ENCODE peak calls at places on chromosomes 3 and 15, in four cellular contexts. One of them, this sample, is unnamed. For H3K4me1, the result is how much of the 10 kb centered on the place peaks cover.

GRCh38 chr3:160986060-160986459 is 119.1 kb downstream of the B3GALNT1 start:
- DNase-seq in GM12878: no peak
- DNase-seq in A549: no peak
- DNase-seq in K562: no peak
- DNase-seq in this sample: no peak

GRCh38 chr3:24550588-24550987 is 55.9 kb upstream of the THRB start:
- DNase-seq in GM12878: no peak
- DNase-seq in A549: peak
- DNase-seq in K562: no peak
- DNase-seq in this sample: no peak

GRCh38 chr15:48719668-48720067 is 74.2 kb upstream of the FBN1 start:
- DNase-seq in GM12878: no peak
- DNase-seq in A549: no peak
- DNase-seq in K562: no peak
- DNase-seq in this sample: no peak

GRCh38 chr3:175965036-175965435 is 1105.9 kb downstream of the NAALADL2 start:
- DNase-seq in GM12878: no peak
- DNase-seq in A549: no peak
- DNase-seq in K562: no peak
- DNase-seq in this sample: no peak

GRCh38 chr3:10253731-10254130 is 5.5 kb downstream of the TATDN2 start:
- DNase-seq in GM12878: no peak
- DNase-seq in A549: no peak
- DNase-seq in K562: no peak
- DNase-seq in this sample: no peak

GRCh38 chr3:190616627-190617026 is 102.7 kb downstream of the IL1RAP start:
- DNase-seq in GM12878: no peak
- DNase-seq in A549: no peak
- DNase-seq in K562: no peak
- DNase-seq in this sample: no peak

GRCh38 chr3:161781381-161781780 is 284.8 kb downstream of the OTOL1 start:
- DNase-seq in GM12878: no peak
- DNase-seq in A549: no peak
- DNase-seq in K562: no peak
- DNase-seq in this sample: peak

GRCh38 chr3:36941658-36942057 is 3.2 kb downstream of the TRANK1 start:
- DNase-seq in GM12878: no peak
- DNase-seq in A549: no peak
- DNase-seq in K562: peak
- DNase-seq in this sample: no peak

GRCh38 chr15:82056900-82057825 is 11.3 kb upstream of the MEX3B start:
- DNase-seq in GM12878: no peak
- DNase-seq in A549: no peak
- DNase-seq in K562: no peak
- DNase-seq in this sample: no peak

GRCh38 chr15:95577911-95578310 is 752.6 kb upstream of the NR2F2 start:
- DNase-seq in GM12878: no peak
- DNase-seq in A549: no peak
- DNase-seq in K562: no peak
- DNase-seq in this sample: no peak

GRCh38 chr15:41559489-41560177 is 621 bp downstream of the TYRO3 start:
- DNase-seq in GM12878: no peak
- DNase-seq in A549: no peak
- DNase-seq in K562: peak
- DNase-seq in this sample: no peak

GRCh38 chr3:114557791-114558190 is 264.0 kb downstream of the TIGIT start:
- DNase-seq in GM12878: no peak
- DNase-seq in A549: no peak
- DNase-seq in K562: no peak
- DNase-seq in this sample: no peak
- TF ChIP-seq POLR2AphosphoS2 in GM12878: no peak
- TF ChIP-seq POLR2AphosphoS2 in A549: no peak
- TF ChIP-seq POLR2AphosphoS2 in K562: no peak
- TF ChIP-seq POLR2AphosphoS2 in this sample: no peak

DNA sequence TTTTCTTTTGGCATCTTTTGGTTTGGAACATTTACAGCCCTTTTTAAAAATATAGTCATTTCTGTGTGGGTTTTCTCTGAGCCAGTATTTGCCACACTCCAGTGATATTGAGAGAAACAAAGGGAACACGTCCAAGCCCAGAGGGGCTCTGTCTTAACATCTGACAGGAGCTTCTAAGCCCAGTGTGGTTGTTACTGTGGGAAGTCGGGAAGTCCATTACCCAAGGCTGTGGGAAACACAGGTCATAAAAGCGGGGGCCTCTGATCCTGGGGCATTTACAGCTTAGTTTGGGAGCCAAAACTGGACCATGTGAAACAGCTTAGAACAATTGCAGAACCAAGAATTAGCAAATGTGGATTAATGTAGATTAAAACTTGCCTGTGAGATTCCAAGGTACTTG is 123.0 kb downstream of the PTPRG start:
- DNase-seq in GM12878: no peak
- DNase-seq in A549: no peak
- DNase-seq in K562: no peak
- DNase-seq in this sample: no peak
- H3K4me1 ChIP-seq in GM12878: under half
- H3K4me1 ChIP-seq in A549: under half
- H3K4me1 ChIP-seq in K562: under half
- H3K4me1 ChIP-seq in this sample: under half

DNA sequence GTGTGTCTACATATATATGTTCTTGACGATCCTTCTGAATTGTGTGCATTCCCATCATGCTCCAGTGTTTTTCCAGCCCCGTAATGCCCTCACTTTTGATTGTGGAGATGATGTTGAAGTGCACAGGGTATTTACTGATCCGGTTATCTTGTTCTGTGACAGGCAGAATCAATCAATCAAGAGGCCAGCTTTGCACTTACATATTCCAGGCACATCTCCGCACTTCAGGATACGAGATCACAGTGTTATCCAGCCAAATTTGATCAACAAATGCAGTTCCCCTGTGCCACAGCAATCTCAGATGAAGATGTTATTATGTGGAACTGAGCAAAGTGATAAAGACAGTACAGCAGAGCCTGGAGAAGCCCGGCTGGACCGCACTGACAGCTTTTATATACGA is 416.7 kb downstream of the FOXP1 start:
- DNase-seq in GM12878: no peak
- DNase-seq in A549: no peak
- DNase-seq in K562: no peak
- DNase-seq in this sample: no peak
- TF ChIP-seq POLR2AphosphoS2 in GM12878: no peak
- TF ChIP-seq POLR2AphosphoS2 in A549: no peak
- TF ChIP-seq POLR2AphosphoS2 in K562: no peak
- TF ChIP-seq POLR2AphosphoS2 in this sample: no peak

GRCh38 chr15:74866090-74866489 is 7.1 kb downstream of the SCAMP2 start:
- DNase-seq in GM12878: no peak
- DNase-seq in A549: peak
- DNase-seq in K562: no peak
- DNase-seq in this sample: no peak
- H3K4me1 ChIP-seq in GM12878: under half
- H3K4me1 ChIP-seq in A549: half or more
- H3K4me1 ChIP-seq in K562: under half
- H3K4me1 ChIP-seq in this sample: half or more

GRCh38 chr15:56383011-56383410 is 17.8 kb downstream of the TEX9 start:
- DNase-seq in GM12878: no peak
- DNase-seq in A549: no peak
- DNase-seq in K562: no peak
- DNase-seq in this sample: no peak
- TF ChIP-seq POLR2AphosphoS2 in GM12878: no peak
- TF ChIP-seq POLR2AphosphoS2 in A549: no peak
- TF ChIP-seq POLR2AphosphoS2 in K562: no peak
- TF ChIP-seq POLR2AphosphoS2 in this sample: no peak

GRCh38 chr15:71440479-71441071 is 325.3 kb downstream of the THSD4 start:
- DNase-seq in GM12878: peak
- DNase-seq in A549: peak
- DNase-seq in K562: peak
- DNase-seq in this sample: peak

GRCh38 chr15:71443538-71443937 is 328.3 kb downstream of the THSD4 start:
- DNase-seq in GM12878: no peak
- DNase-seq in A549: peak
- DNase-seq in K562: peak
- DNase-seq in this sample: peak

GRCh38 chr15:71447328-71448250 is 332.3 kb downstream of the THSD4 start:
- DNase-seq in GM12878: no peak
- DNase-seq in A549: peak
- DNase-seq in K562: no peak
- DNase-seq in this sample: no peak

GRCh38 chr15:71444866-71445590 is 329.8 kb downstream of the THSD4 start:
- DNase-seq in GM12878: no peak
- DNase-seq in A549: peak
- DNase-seq in K562: no peak
- DNase-seq in this sample: peak

DNA sequence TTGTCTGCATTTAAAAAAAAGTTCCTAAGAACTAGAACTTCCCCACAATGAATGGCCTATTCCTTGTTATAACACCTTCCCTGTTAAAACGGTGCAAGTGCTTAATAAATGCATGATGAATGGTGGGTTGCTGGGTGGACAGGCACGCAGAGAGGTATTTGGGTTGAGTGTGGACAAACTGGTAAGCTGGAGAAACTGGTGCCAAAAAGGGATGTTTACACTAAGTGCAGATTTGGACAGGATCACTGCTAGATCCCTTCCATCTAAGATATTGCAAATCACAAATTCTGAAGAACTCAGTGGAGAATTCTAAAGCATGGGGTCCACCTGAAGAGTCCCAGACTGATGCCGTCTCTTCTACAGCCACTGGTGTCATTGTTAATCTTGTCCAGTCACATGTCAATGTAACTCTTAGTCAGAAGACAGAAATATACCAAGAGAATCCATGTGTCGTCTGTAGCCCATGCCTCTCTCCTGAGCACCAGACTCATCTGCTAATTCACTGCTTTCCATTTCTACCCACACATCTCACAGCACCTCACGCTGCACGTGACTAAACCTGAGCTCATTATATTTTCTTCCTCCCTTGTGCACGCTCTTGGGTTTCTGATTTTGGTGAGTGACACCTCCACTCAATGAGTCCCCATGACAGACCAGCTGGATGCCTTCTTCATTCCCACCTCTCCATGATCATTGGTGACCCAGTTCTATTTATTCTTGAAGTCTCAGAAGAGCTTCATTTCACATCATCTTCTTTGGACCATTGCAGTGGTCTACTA is 328.9 kb downstream of the THSD4 start:
- DNase-seq in GM12878: no peak
- DNase-seq in A549: no peak
- DNase-seq in K562: no peak
- DNase-seq in this sample: no peak
- H3K4me1 ChIP-seq in GM12878: under half
- H3K4me1 ChIP-seq in A549: half or more
- H3K4me1 ChIP-seq in K562: under half
- H3K4me1 ChIP-seq in this sample: under half

GRCh38 chr3:121545049-121545563 is 682 bp downstream of the POLQ start:
- DNase-seq in GM12878: no peak
- DNase-seq in A549: no peak
- DNase-seq in K562: peak
- DNase-seq in this sample: no peak
- TF ChIP-seq POLR2AphosphoS2 in GM12878: no peak
- TF ChIP-seq POLR2AphosphoS2 in A549: no peak
- TF ChIP-seq POLR2AphosphoS2 in K562: no peak
- TF ChIP-seq POLR2AphosphoS2 in this sample: no peak

DNA sequence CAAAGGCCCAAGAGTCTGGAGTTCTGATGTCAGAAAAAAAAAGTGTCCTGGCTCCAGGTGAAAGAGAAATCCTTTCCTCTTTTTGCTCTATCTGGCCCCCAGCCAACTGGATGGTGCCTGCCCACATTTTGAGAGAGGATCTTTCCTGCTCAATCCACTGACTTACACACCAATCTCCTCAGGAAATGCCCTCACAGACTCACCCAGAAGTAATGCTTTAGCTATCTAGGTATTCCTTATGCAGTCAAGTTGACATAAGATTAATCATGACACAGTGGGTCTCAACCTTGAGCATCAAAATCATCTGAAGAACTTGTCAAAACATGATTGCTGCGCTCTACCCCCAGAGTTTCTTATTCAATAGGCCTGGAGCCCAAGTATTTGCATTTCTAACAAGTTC is 31.2 kb downstream of the STRIT1 start:
- DNase-seq in GM12878: no peak
- DNase-seq in A549: no peak
- DNase-seq in K562: no peak
- DNase-seq in this sample: no peak
- H3K4me1 ChIP-seq in GM12878: under half
- H3K4me1 ChIP-seq in A549: under half
- H3K4me1 ChIP-seq in K562: under half
- H3K4me1 ChIP-seq in this sample: under half

DNA sequence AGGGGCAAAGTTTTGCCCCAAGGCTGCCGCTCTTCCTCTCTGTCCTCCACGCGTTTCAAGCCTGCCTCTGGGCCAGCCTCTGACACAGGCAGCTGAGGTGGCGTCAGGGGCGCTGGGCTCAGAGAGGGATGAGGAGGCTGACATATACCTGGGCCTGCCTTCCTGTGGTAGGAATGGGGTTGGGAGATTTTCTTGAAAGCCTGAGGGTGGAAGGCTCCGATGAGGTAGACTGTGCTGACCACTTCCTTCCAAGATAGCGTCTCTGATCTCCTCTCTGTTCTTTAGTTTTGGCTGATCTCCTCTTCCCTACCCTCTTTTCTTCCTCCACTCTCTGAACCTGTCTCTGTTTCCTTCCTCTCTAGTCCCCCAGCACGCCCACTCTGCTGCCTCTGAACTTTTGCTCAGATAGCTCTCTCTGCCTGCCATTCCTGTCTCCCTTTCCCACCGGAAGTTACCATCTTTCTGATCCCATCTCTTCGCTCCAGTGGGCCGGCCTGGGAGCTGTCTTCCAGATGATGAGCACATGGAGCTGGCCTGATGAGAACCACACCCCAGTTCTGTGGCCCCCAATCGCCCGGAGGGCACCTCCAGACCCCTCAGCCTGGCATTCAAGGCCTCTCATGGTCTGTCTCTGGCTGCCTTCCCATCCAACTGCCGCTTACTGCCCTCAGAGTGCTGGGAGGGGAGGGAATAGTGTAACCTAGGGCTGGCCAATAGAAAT is 32.5 kb upstream of the LCTL start:
- DNase-seq in GM12878: no peak
- DNase-seq in A549: no peak
- DNase-seq in K562: no peak
- DNase-seq in this sample: no peak
- TF ChIP-seq POLR2AphosphoS2 in GM12878: no peak
- TF ChIP-seq POLR2AphosphoS2 in A549: no peak
- TF ChIP-seq POLR2AphosphoS2 in K562: no peak
- TF ChIP-seq POLR2AphosphoS2 in this sample: no peak

GRCh38 chr3:193870376-193871092 is 265.4 kb upstream of the HES1 start:
- DNase-seq in GM12878: no peak
- DNase-seq in A549: no peak
- DNase-seq in K562: no peak
- DNase-seq in this sample: no peak
- H3K4me1 ChIP-seq in GM12878: under half
- H3K4me1 ChIP-seq in A549: half or more
- H3K4me1 ChIP-seq in K562: under half
- H3K4me1 ChIP-seq in this sample: under half